ENCODE peak calls at places on chromosomes 13 and 19, in six cellular contexts. S is ascending aorta, Q is sigmoid colon, G is PC-9, E is epithelial cell of esophagus, A is IMR-90. B is an unnamed sample.

GRCh38 chr19:2761876-2762782 is 20.9 kb downstream of the SGTA start:
- DNase-seq in Q (no peak), S (no peak), E (no peak), G (no peak), A (no peak), B (no peak)

GRCh38 chr13:110369400-110369799 is 62.3 kb downstream of the COL4A2 start:
- DNase-seq in Q (no peak), A (no peak), G (no peak), E (no peak), S (no peak), B (no peak)

GRCh38 chr19:51702754-51703654 is 9.9 kb downstream of the SPACA6 start:
- DNase-seq in A (no peak), G (peak), E (no peak), S (peak), Q (peak), B (no peak)

GRCh38 chr19:18596752-18597157 is 8.2 kb downstream of the REX1BD start:
- DNase-seq in Q (no peak), E (no peak), S (no peak), A (no peak), G (no peak), B (no peak)

GRCh38 chr19:18191640-18192062 is 1.4 kb upstream of the MPV17L2 start:
- DNase-seq in A (no peak), G (peak), S (no peak), Q (no peak), E (peak), B (no peak)

GRCh38 chr13:40205771-40206240 is 460.6 kb downstream of the FOXO1 start:
- DNase-seq in G (no peak), S (no peak), Q (no peak), E (no peak), A (no peak), B (no peak)

GRCh38 chr19:2720777-2721569 is at the start of gene DIRAS1:
- DNase-seq in S (no peak), A (no peak), G (no peak), Q (peak), E (no peak), B (no peak)

GRCh38 chr13:33016414-33017409 is at the start of gene KL:
- DNase-seq in Q (peak), S (no peak), G (peak), A (no peak), E (no peak), B (no peak)

GRCh38 chr19:13428352-13428751 is 77.9 kb downstream of the CACNA1A start:
- DNase-seq in A (peak), S (no peak), E (peak), Q (no peak), G (no peak), B (no peak)

GRCh38 chr19:2478324-2478755 is 2.4 kb downstream of the GADD45B start:
- DNase-seq in S (peak), Q (peak), G (peak), A (peak), E (peak), B (no peak)

GRCh38 chr13:80329250-80329649 is 11.7 kb downstream of the SPRY2 start:
- DNase-seq in E (no peak), Q (no peak), S (no peak), A (no peak), G (no peak), B (no peak)

GRCh38 chr13:45149964-45150363 is 29.7 kb downstream of the GTF2F2 start:
- DNase-seq in Q (no peak), E (no peak), A (peak), G (no peak), S (no peak), B (no peak)
- H3K4me3 ChIP-seq in Q (no peak), E (no peak), A (no peak), G (no peak), S (no peak), B (no peak)

DNA sequence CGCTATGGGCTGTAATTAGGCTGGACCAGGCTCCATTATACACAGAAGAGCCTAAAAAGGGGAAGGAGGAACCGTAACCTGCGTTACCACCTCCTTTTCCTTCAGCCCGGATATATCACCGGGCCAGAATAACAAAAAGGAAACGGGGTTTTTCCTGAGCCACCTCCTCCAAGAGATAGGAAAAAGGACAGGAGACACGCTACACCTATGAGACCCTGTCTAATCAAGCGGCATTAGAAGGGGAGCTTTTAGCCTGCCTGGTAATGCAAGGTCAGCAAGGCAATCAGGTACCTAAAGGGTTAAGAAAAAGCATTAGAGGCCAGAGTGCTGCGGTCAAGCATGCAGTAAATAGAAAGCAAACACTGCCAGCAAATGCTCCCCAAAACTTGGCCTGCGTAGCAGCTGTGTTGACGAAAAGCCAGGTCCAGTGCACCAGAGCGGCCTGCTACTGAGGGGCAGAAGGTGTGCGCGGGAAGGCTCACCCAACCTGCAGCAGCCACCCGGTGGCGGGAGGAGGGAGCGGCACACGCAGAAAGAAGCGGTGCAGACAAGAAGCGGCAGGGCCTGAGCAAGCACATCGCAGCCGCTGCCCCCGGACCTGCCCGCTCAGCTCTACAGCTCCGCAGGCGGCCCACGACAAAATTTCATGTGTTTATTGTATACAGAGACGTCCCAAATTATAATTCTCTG is 1466.1 kb downstream of the UQCRFS1 start:
- DNase-seq in S (peak), A (peak), E (peak), Q (peak), G (no peak), B (no peak)
- TF ChIP-seq CTCF in S (no peak), A (no peak), E (peak), Q (no peak), G (no peak), B (no peak)

GRCh38 chr19:15198006-15198356 is 2.8 kb downstream of the NOTCH3 start:
- DNase-seq in Q (no peak), A (no peak), G (no peak), E (peak), S (no peak), B (no peak)
- H3K4me3 ChIP-seq in Q (no peak), A (no peak), G (no peak), E (peak), S (no peak), B (no peak)

GRCh38 chr19:1424182-1424955 is 13.8 kb upstream of the RPS15 start:
- DNase-seq in Q (no peak), S (no peak), E (no peak), G (no peak), A (no peak), B (no peak)

GRCh38 chr19:1421958-1422305 is 14.5 kb downstream of the DAZAP1 start:
- DNase-seq in Q (no peak), A (no peak), E (no peak), G (no peak), S (no peak), B (no peak)

GRCh38 chr19:1423445-1424181 is 14.6 kb upstream of the RPS15 start:
- DNase-seq in A (no peak), S (no peak), Q (no peak), E (no peak), G (no peak), B (no peak)

GRCh38 chr19:1422360-1422759 is 15.0 kb downstream of the DAZAP1 start:
- DNase-seq in Q (no peak), G (no peak), A (no peak), E (no peak), S (no peak), B (no peak)

GRCh38 chr19:1422943-1423342 is 15.3 kb upstream of the RPS15 start:
- DNase-seq in S (no peak), A (no peak), Q (no peak), E (no peak), G (no peak), B (no peak)
- TF ChIP-seq CTCF in S (no peak), A (no peak), Q (no peak), E (no peak), G (no peak), B (no peak)

GRCh38 chr13:28822161-28822560 is 2.0 kb downstream of the MTUS2 start:
- DNase-seq in E (no peak), S (no peak), A (no peak), G (no peak), Q (no peak), B (no peak)

GRCh38 chr13:28817204-28817603 is 2.9 kb upstream of the MTUS2 start:
- DNase-seq in A (no peak), G (no peak), E (no peak), Q (no peak), S (no peak), B (no peak)

GRCh38 chr13:28820099-28821051 is at the start of gene MTUS2:
- DNase-seq in S (no peak), G (no peak), A (no peak), Q (no peak), E (peak), B (no peak)

GRCh38 chr13:28819748-28820098 is 416 bp upstream of the MTUS2 start:
- DNase-seq in Q (no peak), A (peak), E (peak), S (peak), G (no peak), B (no peak)

GRCh38 chr13:28819046-28819747 is 942 bp upstream of the MTUS2 start:
- DNase-seq in E (peak), Q (no peak), A (peak), S (no peak), G (no peak), B (no peak)
- H3K4me3 ChIP-seq in E (no peak), Q (peak), A (peak), S (peak), G (no peak), B (no peak)

GRCh38 chr13:20090349-20090748 is 70.5 kb downstream of the GJA3 start:
- DNase-seq in S (no peak), E (no peak), Q (no peak), G (no peak), A (no peak), B (no peak)
- TF ChIP-seq CTCF in S (no peak), E (peak), Q (no peak), G (peak), A (peak), B (peak)

GRCh38 chr13:31063734-31064133 is 98.0 kb downstream of the HSPH1 start:
- DNase-seq in G (no peak), S (no peak), Q (no peak), E (peak), A (no peak), B (no peak)
- H3K4me3 ChIP-seq in G (no peak), S (no peak), Q (no peak), E (no peak), A (no peak), B (no peak)